ENCODE peak calls at places on chromosome 2, in seven cellular contexts. B is fibroblast of mammary gland; J is T-helper 2 cell treated with Interferon-gamma antibody and Interleukin-4, amounts not matched to agents 5 μg/mL and 100 μg/mL, for 36 hours; Y is neural crest cell; F is HFFc6; H is MM.1S; O is HL-60. M is an unnamed sample.

GRCh38 chr2:232925153-232925768 is 55.2 kb downstream of the SNORC start:
- DNase-seq in F (no peak), H (no peak), O (no peak), Y (no peak), J (no peak), B (no peak), M (no peak)

GRCh38 chr2:19900536-19901200 is 1.1 kb downstream of the TTC32 start:
- DNase-seq in F (peak; percentile 0), B (peak; percentile 33), O (no peak), Y (no peak), J (peak; percentile 39), H (peak; percentile 50), M (no peak)

GRCh38 chr2:237540823-237541222 is 25.6 kb upstream of the PRLH start:
- DNase-seq in H (no peak), Y (no peak), O (no peak), B (peak; percentile 81), F (peak; percentile 22), J (no peak), M (peak; percentile 72)

GRCh38 chr2:118490323-118490722 is 357.1 kb downstream of the EN1 start:
- DNase-seq in Y (no peak), O (no peak), J (no peak), B (no peak), H (no peak), F (no peak), M (no peak)

GRCh38 chr2:3624059-3624794 is 29.3 kb downstream of the COLEC11 start:
- DNase-seq in B (no peak), J (no peak), Y (no peak), F (no peak), O (no peak), H (no peak), M (no peak)

GRCh38 chr2:64168756-64169155 is 24.5 kb upstream of the PELI1 start:
- DNase-seq in Y (no peak), O (no peak), H (no peak), B (no peak), F (no peak), J (no peak), M (no peak)

GRCh38 chr2:61065706-61066688 is at the start of gene SANBR:
- DNase-seq in J (peak; percentile 89), O (peak; percentile 65), F (peak; percentile 70), B (peak; percentile 63), Y (peak; percentile 76), H (peak; percentile 91), M (peak; percentile 64)

GRCh38 chr2:55163895-55164509 is 68.1 kb downstream of the CLHC1 start:
- DNase-seq in B (no peak), F (no peak), J (no peak), O (no peak), Y (no peak), H (no peak), M (no peak)

GRCh38 chr2:52844701-52845423 is 922.7 kb upstream of the CHAC2 start:
- DNase-seq in J (no peak), O (no peak), B (no peak), F (no peak), H (no peak), Y (no peak), M (no peak)

GRCh38 chr2:1546023-1546591 is 132.8 kb downstream of the TPO start:
- DNase-seq in B (peak; percentile 64), H (peak; percentile 16), J (no peak), Y (peak; percentile 68), O (peak; percentile 28), F (peak; percentile 42), M (peak; percentile 28)

GRCh38 chr2:223835701-223836532 is 1.5 kb downstream of the AP1S3 start:
- DNase-seq in J (no peak), F (no peak), Y (no peak), B (no peak), H (peak; percentile 49), O (peak; percentile 48), M (no peak)

GRCh38 chr2:70895998-70896764 is 39.5 kb upstream of the ATP6V1B1 start:
- DNase-seq in O (no peak), H (no peak), F (no peak), B (no peak), J (no peak), Y (no peak), M (no peak)

GRCh38 chr2:108320326-108320932 is 31.7 kb downstream of the SULT1C2 start:
- DNase-seq in Y (no peak), F (no peak), J (no peak), H (no peak), B (no peak), O (no peak), M (no peak)

GRCh38 chr2:112156152-112156986 is 18.2 kb downstream of the FBLN7 start:
- DNase-seq in Y (no peak), B (peak; percentile 97), O (no peak), F (no peak), J (peak; percentile 44), H (no peak), M (peak; percentile 51)

GRCh38 chr2:241976296-241976695 is 106.8 kb downstream of the RTP5 start:
- DNase-seq in F (no peak), O (no peak), H (no peak), J (no peak), B (no peak), Y (no peak), M (no peak)

M was measured in GM04504.